ENCODE peak calls at places on chromosomes 11 and 22, in six cellular contexts. Q, J, X, B, U and R are unnamed samples.

GRCh38 chr11:7115775-7116174 is 27.0 kb downstream of the RBMXL2 start:
- DNase-seq in J (no peak), X (peak), Q (no peak), U (peak), B (peak), R (no peak)

GRCh38 chr11:116101737-116102275 is 597.6 kb upstream of the CADM1 start:
- DNase-seq in J (no peak), B (no peak), X (no peak), U (no peak), Q (no peak), R (no peak)

GRCh38 chr11:126416542-126417090 is 61.1 kb downstream of the ST3GAL4 start:
- DNase-seq in X (peak), Q (peak), U (peak), B (no peak), J (no peak), R (peak)

GRCh38 chr11:19252394-19253148 is 11.8 kb upstream of the E2F8 start:
- DNase-seq in X (no peak), B (no peak), Q (no peak), J (no peak), U (no peak), R (no peak)

GRCh38 chr11:66649903-66650302 is 11.4 kb downstream of the RBM4 start:
- DNase-seq in X (no peak), Q (no peak), B (no peak), U (no peak), J (no peak), R (no peak)

GRCh38 chr11:76850815-76851214 is 9.9 kb upstream of the ACER3 start:
- DNase-seq in B (no peak), X (peak), U (no peak), J (no peak), Q (no peak), R (peak)

GRCh38 chr11:76849376-76849775 is 11.3 kb upstream of the ACER3 start:
- DNase-seq in B (no peak), Q (no peak), X (no peak), J (no peak), U (no peak), R (no peak)

GRCh38 chr11:67504023-67504949 is 877 bp downstream of the PITPNM1 start:
- DNase-seq in U (peak), J (no peak), B (no peak), Q (peak), X (no peak), R (no peak)

GRCh38 chr22:43884600-43885318 is 7.1 kb downstream of the PNPLA5 start:
- DNase-seq in Q (peak), B (peak), J (no peak), U (peak), X (peak), R (peak)

GRCh38 chr22:38345782-38346181 is 28.5 kb upstream of the CSNK1E start:
- DNase-seq in J (no peak), Q (no peak), B (no peak), X (no peak), U (no peak), R (no peak)

GRCh38 chr22:49760630-49761571 is 66.8 kb downstream of the BRD1 start:
- DNase-seq in U (no peak), J (no peak), Q (peak), B (no peak), X (no peak), R (no peak)

GRCh38 chr11:44928144-44928543 is 22.5 kb downstream of the TP53I11 start:
- DNase-seq in U (no peak), B (no peak), J (no peak), X (no peak), Q (no peak), R (no peak)

GRCh38 chr11:30468881-30469280 is 117.3 kb downstream of the MPPED2 start:
- DNase-seq in U (no peak), J (no peak), Q (no peak), X (no peak), B (no peak), R (no peak)

GRCh38 chr11:102763440-102763839 is 17.0 kb downstream of the MMP10 start:
- DNase-seq in X (no peak), J (peak), Q (no peak), B (no peak), U (peak), R (no peak)

GRCh38 chr11:123235687-123236261 is 40.7 kb upstream of the CLMP start:
- DNase-seq in U (peak), J (peak), X (peak), B (no peak), Q (no peak), R (peak)

GRCh38 chr11:78933361-78933760 is 358.7 kb upstream of the NARS2 start:
- DNase-seq in B (no peak), X (no peak), Q (no peak), U (no peak), J (no peak), R (no peak)

GRCh38 chr22:31681625-31682345 is 19.8 kb upstream of the PISD start:
- DNase-seq in X (peak), B (no peak), Q (no peak), J (peak), U (no peak), R (peak)

GRCh38 chr11:12411806-12412727 is 34.7 kb downstream of the PARVA start:
- DNase-seq in X (peak), Q (peak), U (peak), B (no peak), J (peak), R (peak)

GRCh38 chr11:47175746-47176327 is 842 bp downstream of the ARFGAP2 start:
- DNase-seq in Q (no peak), J (no peak), B (no peak), X (no peak), U (no peak), R (no peak)

GRCh38 chr11:99208813-99209212 is 188.1 kb downstream of the CNTN5 start:
- DNase-seq in X (no peak), B (no peak), Q (no peak), U (no peak), J (no peak), R (no peak)

GRCh38 chr11:63243533-63243932 is at the start of gene SLC22A25:
- DNase-seq in J (no peak), B (no peak), Q (no peak), X (peak), U (peak), R (peak)

GRCh38 chr11:70476669-70477068 is 78.3 kb downstream of the CTTN start:
- DNase-seq in X (no peak), J (no peak), U (no peak), B (no peak), Q (no peak), R (no peak)

GRCh38 chr11:113730887-113731726 is 25.0 kb upstream of the TMPRSS5 start:
- DNase-seq in J (peak), B (peak), Q (no peak), U (peak), X (peak), R (peak)

GRCh38 chr22:20217563-20217962 is 50.6 kb downstream of the RTN4R start:
- DNase-seq in J (no peak), U (no peak), B (no peak), Q (no peak), X (no peak), R (no peak)

GRCh38 chr22:20213833-20214708 is 54.0 kb downstream of the RTN4R start:
- DNase-seq in B (no peak), J (no peak), X (no peak), Q (no peak), U (no peak), R (no peak)

GRCh38 chr22:20216863-20217499 is 51.1 kb downstream of the RTN4R start:
- DNase-seq in U (no peak), J (no peak), Q (no peak), X (no peak), B (no peak), R (no peak)

GRCh38 chr22:20214853-20215252 is 53.3 kb downstream of the RTN4R start:
- DNase-seq in J (no peak), Q (no peak), U (no peak), B (no peak), X (no peak), R (no peak)

GRCh38 chr22:20215742-20216141 is 52.4 kb downstream of the RTN4R start:
- DNase-seq in Q (no peak), B (no peak), J (no peak), U (no peak), X (no peak), R (no peak)
- TF ChIP-seq CTCF in Q (no peak), B (no peak), J (peak), U (no peak), X (no peak), R (peak)

DNA sequence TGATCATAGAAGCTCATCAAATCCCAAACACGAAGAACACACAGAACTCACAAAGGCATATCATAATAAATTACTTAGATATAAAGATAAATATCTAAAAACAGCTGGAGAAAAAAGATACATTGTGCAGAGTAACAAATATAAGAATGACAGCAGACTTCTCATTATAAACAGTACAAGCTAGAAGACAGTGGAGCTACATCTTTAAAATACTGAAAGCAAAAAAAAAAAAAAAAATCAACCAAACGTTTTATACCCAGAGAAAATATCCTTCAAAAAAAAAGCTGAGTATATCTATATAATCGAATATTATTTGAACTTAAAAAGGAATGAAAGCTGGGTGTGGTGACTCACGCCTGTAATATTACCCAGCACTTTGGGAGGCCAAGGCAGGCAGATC is 90.0 kb downstream of the SBF2 start:
- DNase-seq in J (no peak), U (no peak), X (no peak), Q (no peak), B (no peak), R (no peak)
- TF ChIP-seq CTCF in J (no peak), U (no peak), X (no peak), Q (no peak), B (no peak), R (no peak)

GRCh38 chr22:35708453-35708852 is 9.2 kb upstream of the APOL5 start:
- DNase-seq in Q (no peak), B (no peak), U (peak), X (no peak), J (no peak), R (no peak)

GRCh38 chr22:35708917-35709316 is 8.8 kb upstream of the APOL5 start:
- DNase-seq in X (no peak), B (no peak), Q (no peak), U (no peak), J (no peak), R (no peak)

GRCh38 chr22:35717572-35717971 is at the start of gene APOL5:
- DNase-seq in U (no peak), B (no peak), J (no peak), X (no peak), Q (no peak), R (no peak)

GRCh38 chr22:35711336-35711735 is 6.3 kb upstream of the APOL5 start:
- DNase-seq in U (no peak), Q (no peak), X (no peak), B (no peak), J (no peak), R (no peak)

DNA sequence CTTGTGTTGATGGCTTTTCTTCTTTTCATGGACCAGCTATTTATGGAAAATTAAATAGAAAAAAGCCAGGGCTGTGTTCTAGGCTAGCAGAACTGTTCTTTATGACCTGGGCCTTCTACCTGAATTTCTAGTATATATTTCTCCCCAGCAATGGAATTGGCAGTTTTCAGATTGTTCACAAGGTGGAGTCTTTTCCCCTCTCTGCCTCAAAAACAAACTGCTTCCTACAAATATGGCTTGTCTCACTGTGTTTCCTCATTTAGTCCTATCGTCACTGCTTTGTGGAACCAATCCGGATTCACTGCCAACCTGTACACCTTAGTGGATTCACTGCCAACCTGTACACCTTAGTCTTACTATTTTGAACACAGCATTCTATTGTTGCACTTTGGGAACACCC is 5.0 kb upstream of the APOL5 start:
- DNase-seq in U (no peak), X (no peak), B (no peak), Q (no peak), J (no peak), R (no peak)
- TF ChIP-seq CTCF in U (no peak), X (no peak), B (no peak), Q (no peak), J (peak), R (no peak)

DNA sequence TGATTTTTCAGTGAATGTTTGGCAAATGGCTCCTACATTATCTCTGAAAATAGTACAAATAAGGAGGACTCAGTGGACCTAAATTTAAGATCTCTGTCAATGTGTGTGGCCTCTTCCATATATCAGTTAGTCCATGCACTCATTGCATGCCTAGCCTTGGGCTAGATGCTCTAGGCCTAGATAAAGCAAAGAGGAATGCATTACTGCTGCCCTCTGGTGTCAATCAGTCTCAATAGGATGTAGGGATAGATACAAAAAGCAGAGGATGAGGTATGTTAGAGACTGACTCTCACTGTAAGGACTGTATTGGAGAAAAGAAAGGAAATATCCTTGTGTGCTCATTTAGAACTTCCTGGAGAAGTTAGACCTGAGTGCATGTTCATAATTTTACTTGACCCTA is 42.0 kb downstream of the MS4A2 start:
- DNase-seq in J (peak), B (no peak), U (peak), X (no peak), Q (no peak), R (no peak)
- TF ChIP-seq CTCF in J (no peak), B (peak), U (no peak), X (no peak), Q (peak), R (peak)